ENCODE peak calls at places on chromosome 4, in seven cellular contexts. E, L, K, R, V, W and Z are unnamed samples.

GRCh38 chr4:89469930-89470375 is 162.4 kb upstream of the GPRIN3 start:
- DNase-seq in L (peak; percentile 96), E (peak; percentile 53), R (no peak), K (no peak), V (no peak), W (no peak), Z (peak; percentile 78)

GRCh38 chr4:374298-375160 is 36.9 kb downstream of the ZNF141 start:
- DNase-seq in V (no peak), L (no peak), K (no peak), E (no peak), W (no peak), R (no peak), Z (no peak)

GRCh38 chr4:109009909-109010308 is 247.1 kb upstream of the ETNPPL start:
- DNase-seq in W (no peak), V (no peak), L (peak; percentile 66), E (no peak), K (no peak), R (no peak), Z (peak; percentile 59)

GRCh38 chr4:153595894-153596601 is 88.0 kb upstream of the TLR2 start:
- DNase-seq in K (no peak), L (no peak), R (no peak), W (no peak), V (no peak), E (no peak), Z (no peak)

GRCh38 chr4:14906805-14907204 is 95.5 kb upstream of the CPEB2 start:
- DNase-seq in K (no peak), E (no peak), V (no peak), W (no peak), L (peak; percentile 4), R (no peak), Z (no peak)

GRCh38 chr4:134470544-134470943 is 269.0 kb upstream of the PABPC4L start:
- DNase-seq in V (peak; percentile 22), E (no peak), W (no peak), K (no peak), R (peak; percentile 46), L (no peak), Z (no peak)

GRCh38 chr4:105837037-105837436 is 58.2 kb upstream of the NPNT start:
- DNase-seq in W (no peak), V (no peak), K (no peak), L (no peak), R (no peak), E (no peak), Z (no peak)

GRCh38 chr4:25500626-25501318 is 123.7 kb downstream of the ANAPC4 start:
- DNase-seq in L (no peak), V (no peak), R (no peak), W (no peak), K (no peak), E (no peak), Z (no peak)

GRCh38 chr4:12881945-12882589 is 602.1 kb downstream of the RAB28 start:
- DNase-seq in L (no peak), K (no peak), V (no peak), E (no peak), W (no peak), R (no peak), Z (no peak)

GRCh38 chr4:163164591-163164990 is 2.1 kb downstream of the NAF1 start:
- DNase-seq in L (peak; percentile 48), V (no peak), R (no peak), E (no peak), K (no peak), W (no peak), Z (no peak)

GRCh38 chr4:53656421-53656981 is 65.2 kb upstream of the LNX1 start:
- DNase-seq in K (no peak), R (no peak), E (no peak), V (no peak), L (peak; percentile 8), W (no peak), Z (no peak)

GRCh38 chr4:102687373-102687981 is 73.3 kb downstream of the MANBA start:
- DNase-seq in K (no peak), E (peak; percentile 77), V (no peak), W (no peak), R (no peak), L (peak; percentile 65), Z (no peak)

GRCh38 chr4:134465417-134465816 is 263.8 kb upstream of the PABPC4L start:
- DNase-seq in V (no peak), R (no peak), K (no peak), L (no peak), E (no peak), W (no peak), Z (no peak)

GRCh38 chr4:88969271-88969670 is 87.7 kb downstream of the FAM13A start:
- DNase-seq in E (no peak), W (no peak), K (no peak), R (no peak), V (no peak), L (no peak), Z (no peak)

GRCh38 chr4:77958897-77959296 is 96.3 kb downstream of the MRPL1 start:
- DNase-seq in R (no peak), L (no peak), V (no peak), E (no peak), W (no peak), K (no peak), Z (no peak)

GRCh38 chr4:104641427-104641826 is 146.7 kb upstream of the CXXC4 start:
- DNase-seq in W (no peak), L (no peak), R (no peak), K (no peak), V (no peak), E (no peak), Z (no peak)

GRCh38 chr4:172578712-172579111 is 589.9 kb upstream of the GALNT7 start:
- DNase-seq in V (no peak), K (no peak), L (peak; percentile 12), R (no peak), E (no peak), W (no peak), Z (no peak)

GRCh38 chr4:61277785-61278184 is 77.7 kb downstream of the ADGRL3 start:
- DNase-seq in V (no peak), E (no peak), W (no peak), K (no peak), L (peak; percentile 2), R (no peak), Z (no peak)

GRCh38 chr4:102104278-102104677 is 241.0 kb downstream of the SLC39A8 start:
- DNase-seq in W (no peak), L (peak; percentile 43), K (no peak), R (no peak), V (no peak), E (no peak), Z (no peak)

GRCh38 chr4:145132521-145133098 is 34.5 kb downstream of the ABCE1 start:
- DNase-seq in R (no peak), L (peak; percentile 19), W (no peak), E (peak; percentile 43), V (no peak), K (no peak), Z (no peak)

GRCh38 chr4:70564033-70564432 is 28.0 kb upstream of the AMBN start:
- DNase-seq in V (no peak), K (no peak), E (no peak), W (no peak), R (no peak), L (no peak), Z (no peak)

GRCh38 chr4:52780627-52781354 is 29.6 kb upstream of the ERVMER34-1 start:
- DNase-seq in E (no peak), V (no peak), L (no peak), K (no peak), W (no peak), R (no peak), Z (no peak)

GRCh38 chr4:95548738-95549245 is at the start of gene UNC5C:
- DNase-seq in K (peak; percentile 83), W (peak; percentile 51), E (no peak), L (peak; percentile 76), V (peak; percentile 48), R (peak; percentile 78), Z (no peak)

GRCh38 chr4:39834269-39834668 is 136.3 kb downstream of the UBE2K start:
- DNase-seq in E (no peak), W (no peak), L (no peak), K (no peak), V (no peak), R (no peak), Z (no peak)

GRCh38 chr4:56658410-56659003 is 22.6 kb downstream of the HOPX start:
- DNase-seq in K (no peak), R (no peak), E (no peak), L (peak; percentile 84), W (no peak), V (no peak), Z (no peak)

GRCh38 chr4:1684756-1685603 is 867 bp upstream of the FAM53A start:
- DNase-seq in K (no peak), R (no peak), L (no peak), V (peak; percentile 32), W (no peak), E (no peak), Z (no peak)

GRCh38 chr4:1682860-1683259 is 1.3 kb downstream of the FAM53A start:
- DNase-seq in E (no peak), R (no peak), W (no peak), K (no peak), L (no peak), V (no peak), Z (no peak)

GRCh38 chr4:1685604-1686150 is 1.6 kb upstream of the FAM53A start:
- DNase-seq in W (no peak), K (no peak), E (no peak), V (no peak), L (no peak), R (no peak), Z (no peak)

GRCh38 chr4:1683371-1683902 is 676 bp downstream of the FAM53A start:
- DNase-seq in E (no peak), R (peak; percentile 45), W (no peak), V (peak; percentile 27), K (peak; percentile 75), L (peak; percentile 85), Z (peak; percentile 59)

GRCh38 chr4:1683903-1684755 is at the start of gene FAM53A:
- DNase-seq in V (peak; percentile 96), L (peak; percentile 44), K (peak; percentile 97), E (peak; percentile 30), R (peak; percentile 93), W (peak; percentile 97), Z (no peak)
- TF ChIP-seq CTCF in V (no peak), L (no peak), K (peak; percentile 13), E (no peak), R (no peak), W (no peak), Z (no peak)

GRCh38 chr4:7976025-7976424 is 36.4 kb upstream of the AFAP1 start:
- DNase-seq in K (no peak), V (no peak), W (no peak), R (no peak), L (no peak), E (no peak), Z (no peak)
- TF ChIP-seq CTCF in K (no peak), V (no peak), W (no peak), R (no peak), L (no peak), E (no peak), Z (no peak)

DNA sequence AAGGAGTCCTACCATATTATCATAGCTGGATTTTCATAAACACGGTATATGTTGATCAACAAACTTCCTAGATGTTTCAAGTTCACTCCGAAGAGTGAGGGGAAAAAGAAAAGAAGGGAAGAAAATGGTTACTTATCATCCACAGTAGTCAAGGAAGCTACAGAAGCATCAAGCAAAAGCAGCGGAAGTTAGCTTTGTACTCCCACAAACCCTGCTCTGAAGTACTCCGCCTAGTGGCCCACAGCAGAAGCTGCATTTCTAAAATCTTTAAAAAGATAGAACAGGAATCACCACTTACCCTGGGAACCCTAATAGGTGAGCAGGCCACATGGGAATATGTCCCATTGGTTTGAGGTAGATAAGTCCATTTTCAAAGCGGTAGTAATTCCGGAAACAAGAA is 28.5 kb upstream of the FRG1 start:
- DNase-seq in L (no peak), V (no peak), E (no peak), R (no peak), W (no peak), K (no peak), Z (no peak)
- TF ChIP-seq CTCF in L (peak; percentile 25), V (no peak), E (peak; percentile 51), R (peak; percentile 67), W (peak; percentile 26), K (peak; percentile 62), Z (peak; percentile 26)

GRCh38 chr4:16450724-16451123 is 224.5 kb upstream of the TAPT1 start:
- DNase-seq in W (no peak), K (no peak), E (no peak), V (no peak), R (no peak), L (no peak), Z (no peak)
- TF ChIP-seq CTCF in W (no peak), K (peak; percentile 50), E (no peak), V (no peak), R (peak; percentile 40), L (peak; percentile 36), Z (peak; percentile 12)